ENCODE peak calls at places on chromosomes 7 and 10, in four cellular contexts. N, W, I and T are unnamed samples.

GRCh38 chr7:86243171-86243570 is 400.5 kb upstream of the GRM3 start:
- DNase-seq in N (no peak), I (no peak), W (no peak), T (no peak)

GRCh38 chr7:95264225-95264927 is 60.0 kb downstream of the PON1 start:
- DNase-seq in N (no peak), W (no peak), I (no peak), T (no peak)

GRCh38 chr7:99839560-99840011 is 11.8 kb downstream of the CYP3A43 start:
- DNase-seq in N (peak), W (no peak), I (peak), T (peak)

GRCh38 chr10:97367126-97367649 is 32.7 kb upstream of the FRAT2 start:
- DNase-seq in W (no peak), N (no peak), I (no peak), T (no peak)

GRCh38 chr7:158252837-158253669 is 334.6 kb downstream of the PTPRN2 start:
- DNase-seq in W (no peak), I (no peak), N (no peak), T (no peak)

GRCh38 chr7:43018446-43018845 is 86.3 kb downstream of the MRPL32 start:
- DNase-seq in W (no peak), N (no peak), I (no peak), T (no peak)

GRCh38 chr10:133047526-133047925 is 40.2 kb upstream of the ADGRA1 start:
- DNase-seq in I (no peak), N (no peak), W (no peak), T (no peak)

GRCh38 chr10:34791228-34791627 is 23.9 kb downstream of the PARD3 start:
- DNase-seq in W (no peak), I (no peak), N (no peak), T (peak)

GRCh38 chr10:133209117-133209516 is 20.9 kb upstream of the UTF1 start:
- DNase-seq in W (no peak), I (no peak), N (no peak), T (no peak)

GRCh38 chr7:96388620-96389383 is 66.9 kb upstream of the SLC25A13 start:
- DNase-seq in W (no peak), N (no peak), I (no peak), T (no peak)

GRCh38 chr7:31104361-31105255 is 52.5 kb downstream of the ADCYAP1R1 start:
- DNase-seq in W (no peak), I (peak), N (no peak), T (no peak)

GRCh38 chr7:128862571-128863432 is at the start of gene ATP6V1F:
- DNase-seq in W (peak), N (peak), I (peak), T (peak)

GRCh38 chr7:17696422-17696821 is 243.9 kb downstream of the SNX13 start:
- DNase-seq in N (no peak), I (no peak), W (no peak), T (no peak)

GRCh38 chr10:91788527-91788926 is 9.7 kb upstream of the TNKS2 start:
- DNase-seq in I (no peak), N (no peak), W (no peak), T (peak)

GRCh38 chr7:8185907-8186306 is 76.1 kb downstream of the ICA1 start:
- DNase-seq in N (peak), W (no peak), I (no peak), T (peak)

GRCh38 chr10:21991785-21992184 is 11.7 kb downstream of the DNAJC1 start:
- DNase-seq in W (no peak), I (no peak), N (no peak), T (no peak)

GRCh38 chr7:366171-366916 is 76.4 kb downstream of the FOXL3 start:
- DNase-seq in N (no peak), W (no peak), I (no peak), T (no peak)

GRCh38 chr10:98331888-98332287 is 63.9 kb upstream of the LOXL4 start:
- DNase-seq in I (no peak), N (no peak), W (peak), T (peak)

GRCh38 chr10:81843042-81843441 is 32.0 kb upstream of the NRG3 start:
- DNase-seq in I (no peak), W (no peak), N (no peak), T (no peak)